ENCODE peak calls at places on chromosomes 12 and 14, in four cellular contexts. One of them, this sample, is unnamed.

GRCh38 chr12:77387214-77387613 is 321.8 kb upstream of the E2F7 start:
- DNase-seq in AG10803: no peak
- DNase-seq in GM23248: no peak
- DNase-seq in endothelial cell of umbilical vein: no peak
- DNase-seq in this sample: no peak

GRCh38 chr14:102058146-102058545 is 28.7 kb downstream of the HSP90AA1 start:
- DNase-seq in GM23248: no peak
- DNase-seq in AG10803: no peak
- DNase-seq in endothelial cell of umbilical vein: no peak
- DNase-seq in this sample: no peak

GRCh38 chr14:36797634-36798033 is 136.0 kb downstream of the PAX9 start:
- DNase-seq in GM23248: no peak
- DNase-seq in AG10803: no peak
- DNase-seq in endothelial cell of umbilical vein: no peak
- DNase-seq in this sample: no peak

GRCh38 chr12:73308747-73309146 is 1036.6 kb downstream of the TRHDE start:
- DNase-seq in AG10803: no peak
- DNase-seq in endothelial cell of umbilical vein: no peak
- DNase-seq in GM23248: no peak
- DNase-seq in this sample: peak

GRCh38 chr12:123905319-123905925 is 67.2 kb downstream of the CCDC92 start:
- DNase-seq in GM23248: peak
- DNase-seq in endothelial cell of umbilical vein: peak
- DNase-seq in AG10803: peak
- DNase-seq in this sample: peak

GRCh38 chr12:123085730-123086487 is 65.0 kb downstream of the PITPNM2 start:
- DNase-seq in endothelial cell of umbilical vein: peak
- DNase-seq in AG10803: peak
- DNase-seq in GM23248: peak
- DNase-seq in this sample: peak

GRCh38 chr12:69765515-69765914 is 26.9 kb downstream of the RAB3IP start:
- DNase-seq in GM23248: no peak
- DNase-seq in AG10803: no peak
- DNase-seq in endothelial cell of umbilical vein: no peak
- DNase-seq in this sample: peak

GRCh38 chr12:93572712-93573551 is 457 bp downstream of the SOCS2 start:
- DNase-seq in AG10803: peak
- DNase-seq in endothelial cell of umbilical vein: peak
- DNase-seq in GM23248: peak
- DNase-seq in this sample: no peak

GRCh38 chr14:71203306-71203705 is 296.0 kb downstream of the PCNX1 start:
- DNase-seq in GM23248: peak
- DNase-seq in endothelial cell of umbilical vein: no peak
- DNase-seq in AG10803: peak
- DNase-seq in this sample: no peak
- H3K4me3 ChIP-seq in GM23248: no peak
- H3K4me3 ChIP-seq in endothelial cell of umbilical vein: no peak
- H3K4me3 ChIP-seq in AG10803: no peak
- H3K4me3 ChIP-seq in this sample: no peak

GRCh38 chr12:113302925-113303640 is 31.8 kb downstream of the SLC8B1 start:
- DNase-seq in AG10803: no peak
- DNase-seq in endothelial cell of umbilical vein: no peak
- DNase-seq in GM23248: no peak
- DNase-seq in this sample: no peak

GRCh38 chr12:113302466-113302865 is 32.4 kb downstream of the SLC8B1 start:
- DNase-seq in endothelial cell of umbilical vein: no peak
- DNase-seq in GM23248: no peak
- DNase-seq in AG10803: no peak
- DNase-seq in this sample: no peak

GRCh38 chr12:113301811-113302210 is 33.1 kb downstream of the SLC8B1 start:
- DNase-seq in GM23248: no peak
- DNase-seq in endothelial cell of umbilical vein: no peak
- DNase-seq in AG10803: no peak
- DNase-seq in this sample: no peak

GRCh38 chr12:113306382-113306781 is 28.5 kb downstream of the SLC8B1 start:
- DNase-seq in GM23248: no peak
- DNase-seq in endothelial cell of umbilical vein: no peak
- DNase-seq in AG10803: no peak
- DNase-seq in this sample: no peak

GRCh38 chr12:113305281-113305856 is 29.5 kb downstream of the SLC8B1 start:
- DNase-seq in endothelial cell of umbilical vein: no peak
- DNase-seq in AG10803: no peak
- DNase-seq in GM23248: no peak
- DNase-seq in this sample: no peak
- H3K4me3 ChIP-seq in endothelial cell of umbilical vein: no peak
- H3K4me3 ChIP-seq in AG10803: no peak
- H3K4me3 ChIP-seq in GM23248: no peak
- H3K4me3 ChIP-seq in this sample: no peak

GRCh38 chr14:89371600-89371999 is 45.4 kb downstream of the FOXN3 start:
- DNase-seq in endothelial cell of umbilical vein: no peak
- DNase-seq in AG10803: no peak
- DNase-seq in GM23248: no peak
- DNase-seq in this sample: no peak

GRCh38 chr14:89368490-89369477 is 48.2 kb downstream of the FOXN3 start:
- DNase-seq in endothelial cell of umbilical vein: no peak
- DNase-seq in GM23248: peak
- DNase-seq in AG10803: no peak
- DNase-seq in this sample: no peak

GRCh38 chr14:89367449-89368120 is 49.4 kb downstream of the FOXN3 start:
- DNase-seq in AG10803: no peak
- DNase-seq in GM23248: no peak
- DNase-seq in endothelial cell of umbilical vein: no peak
- DNase-seq in this sample: no peak

GRCh38 chr14:89370781-89371180 is 46.3 kb downstream of the FOXN3 start:
- DNase-seq in AG10803: no peak
- DNase-seq in GM23248: peak
- DNase-seq in endothelial cell of umbilical vein: no peak
- DNase-seq in this sample: no peak

GRCh38 chr14:89369656-89370055 is 47.4 kb downstream of the FOXN3 start:
- DNase-seq in AG10803: no peak
- DNase-seq in endothelial cell of umbilical vein: no peak
- DNase-seq in GM23248: no peak
- DNase-seq in this sample: no peak
- H3K4me3 ChIP-seq in AG10803: no peak
- H3K4me3 ChIP-seq in endothelial cell of umbilical vein: no peak
- H3K4me3 ChIP-seq in GM23248: no peak
- H3K4me3 ChIP-seq in this sample: no peak

DNA sequence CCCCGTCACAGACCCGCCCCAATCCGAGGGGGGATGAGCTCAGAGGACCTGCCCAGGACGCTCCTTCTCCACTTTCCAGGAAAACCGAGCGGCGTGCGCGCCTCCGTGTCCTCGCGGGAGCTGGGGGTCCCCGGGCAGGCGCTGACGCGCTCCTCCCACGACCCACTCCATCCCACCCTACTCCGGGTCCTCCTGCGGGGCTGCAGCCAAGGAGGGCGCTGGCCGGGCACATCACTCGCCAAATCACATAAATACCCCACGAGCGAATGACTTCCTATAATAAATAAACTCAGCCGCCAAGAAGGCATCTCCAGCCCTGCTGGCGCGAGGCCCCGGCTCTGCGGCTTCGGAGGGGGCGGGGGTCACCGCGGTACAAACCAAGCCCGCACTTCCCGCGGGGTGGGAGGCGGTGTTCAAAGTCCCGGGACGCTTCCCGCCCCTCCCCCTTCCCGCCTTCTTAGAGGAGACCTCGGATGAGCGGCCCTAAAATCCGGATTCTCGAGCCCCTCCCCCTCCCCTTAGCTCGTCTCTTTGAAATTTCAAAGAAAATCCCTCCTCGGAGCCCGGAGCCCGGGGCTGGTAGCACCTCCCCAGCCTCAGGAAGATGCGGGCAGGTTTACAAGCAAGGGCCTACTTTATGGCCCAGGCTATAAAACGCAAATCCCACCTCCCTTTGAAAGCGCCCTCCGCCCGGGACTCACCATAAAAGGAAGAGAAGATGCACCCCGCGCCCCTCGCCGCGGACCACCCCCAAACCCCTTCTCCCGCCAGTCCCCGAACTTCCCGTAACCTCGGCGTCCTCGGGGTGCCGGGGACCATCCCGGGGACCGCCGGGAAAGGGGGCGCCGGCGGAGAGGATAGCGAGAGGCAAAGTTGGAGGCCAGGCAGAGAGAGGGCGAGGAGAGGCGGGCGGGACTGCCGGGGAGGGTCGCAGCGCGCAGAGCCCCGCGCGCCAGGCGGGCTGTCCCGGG is 718 bp upstream of the FZD10 start:
- DNase-seq in GM23248: peak
- DNase-seq in AG10803: no peak
- DNase-seq in endothelial cell of umbilical vein: no peak
- DNase-seq in this sample: no peak
- H3K4me3 ChIP-seq in GM23248: peak
- H3K4me3 ChIP-seq in AG10803: no peak
- H3K4me3 ChIP-seq in endothelial cell of umbilical vein: no peak
- H3K4me3 ChIP-seq in this sample: peak

DNA sequence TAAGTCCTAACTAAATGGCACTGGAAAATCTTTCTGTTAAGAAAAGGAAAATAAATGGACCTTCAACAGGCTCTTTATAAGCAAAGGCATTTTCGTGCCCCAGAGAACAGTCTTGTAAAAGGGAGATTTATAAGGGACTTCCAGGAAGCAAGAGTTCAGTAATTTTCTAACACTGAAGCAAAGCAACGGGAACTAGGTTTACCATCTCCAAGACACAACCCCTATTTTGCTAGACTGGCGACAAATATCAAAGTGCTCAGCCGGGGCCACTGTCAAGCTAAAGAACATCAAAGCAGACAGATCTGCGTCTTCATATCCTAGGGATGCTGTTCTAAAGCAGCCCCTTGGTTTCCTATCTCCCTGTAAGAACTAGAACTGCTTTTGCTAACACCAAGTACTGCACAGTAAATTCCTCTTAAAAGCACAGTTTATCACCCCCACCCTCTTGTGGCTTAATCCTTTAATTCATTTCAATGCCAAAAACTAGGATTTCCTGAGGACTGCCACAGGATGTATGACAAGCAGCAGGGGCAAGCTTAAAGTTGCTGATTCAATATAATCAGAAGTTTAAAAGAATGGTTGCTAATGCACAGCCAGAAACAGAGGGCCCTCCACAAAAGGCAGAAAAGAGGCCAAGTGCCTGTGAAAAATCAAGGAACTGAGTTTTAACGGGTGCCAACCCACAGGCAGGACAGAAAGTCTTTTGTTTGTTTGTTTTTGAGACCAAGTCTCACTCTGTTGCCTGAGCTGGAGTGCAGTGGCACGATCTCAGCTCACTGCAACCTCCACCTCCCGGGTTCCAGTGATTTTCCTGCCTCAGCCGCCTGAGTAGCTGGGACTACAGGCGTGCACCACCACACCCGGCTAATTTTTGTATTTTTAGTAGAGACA is 44.0 kb upstream of the ISM2 start:
- DNase-seq in GM23248: no peak
- DNase-seq in endothelial cell of umbilical vein: peak
- DNase-seq in AG10803: no peak
- DNase-seq in this sample: no peak
- H3K4me3 ChIP-seq in GM23248: no peak
- H3K4me3 ChIP-seq in endothelial cell of umbilical vein: no peak
- H3K4me3 ChIP-seq in AG10803: no peak
- H3K4me3 ChIP-seq in this sample: no peak

DNA sequence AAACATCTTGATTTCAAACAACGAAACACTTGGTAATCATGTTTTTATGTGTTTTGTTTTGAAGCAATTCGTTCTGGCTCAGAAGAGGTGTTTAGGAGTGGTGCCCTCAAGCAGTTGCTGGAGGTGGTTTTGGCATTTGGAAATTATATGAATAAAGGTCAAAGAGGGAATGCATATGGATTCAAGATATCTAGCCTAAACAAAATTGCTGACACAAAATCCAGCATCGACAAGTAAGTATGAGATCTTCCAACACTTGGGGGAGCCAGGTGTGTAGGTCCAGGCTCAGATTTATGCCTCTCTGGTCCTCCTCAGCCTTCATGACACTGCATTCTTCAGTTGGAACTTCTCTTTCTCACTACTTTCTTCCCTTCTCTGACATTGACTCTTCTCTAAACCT is 110.1 kb downstream of the GPR135 start:
- DNase-seq in GM23248: no peak
- DNase-seq in endothelial cell of umbilical vein: no peak
- DNase-seq in AG10803: no peak
- DNase-seq in this sample: no peak
- H3K4me3 ChIP-seq in GM23248: no peak
- H3K4me3 ChIP-seq in endothelial cell of umbilical vein: no peak
- H3K4me3 ChIP-seq in AG10803: no peak
- H3K4me3 ChIP-seq in this sample: no peak

DNA sequence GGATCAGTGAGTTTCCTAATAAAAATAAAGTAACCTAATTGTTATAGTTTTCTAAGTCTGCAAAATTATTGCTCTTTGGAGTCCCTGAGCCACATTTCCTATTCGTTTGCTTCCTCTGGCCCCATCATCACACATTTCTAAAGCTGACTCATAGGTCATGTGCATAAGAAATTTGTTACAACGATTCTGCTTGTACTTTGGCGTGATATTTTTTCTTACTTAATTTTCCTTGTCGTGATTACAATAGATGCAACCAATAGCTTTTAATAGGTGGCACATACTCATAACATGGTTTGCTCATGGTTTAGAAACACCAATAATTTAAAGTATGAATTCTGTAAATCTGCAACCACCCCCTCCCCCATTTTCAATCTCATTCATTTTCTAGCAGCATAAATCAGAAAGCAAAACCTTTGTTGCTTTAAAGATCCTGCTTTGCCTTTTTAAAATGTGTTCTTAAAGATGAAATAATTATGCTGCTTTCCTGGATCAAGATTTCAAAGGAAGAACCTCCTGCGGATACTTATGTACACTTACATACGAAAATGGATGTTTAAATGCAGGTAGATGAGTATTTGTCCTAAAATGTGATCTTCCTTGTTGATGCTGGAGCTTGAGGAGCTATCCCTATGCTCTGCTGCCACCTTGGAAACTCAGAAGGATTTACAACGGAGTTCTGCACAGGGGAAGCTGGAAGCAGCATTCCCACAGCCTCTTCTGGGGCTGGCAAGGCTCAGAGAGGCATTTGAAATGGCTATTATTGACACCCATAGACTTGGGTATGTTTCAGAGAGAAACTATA is 1.7 kb upstream of the FLRT2 start:
- DNase-seq in GM23248: peak
- DNase-seq in AG10803: peak
- DNase-seq in endothelial cell of umbilical vein: peak
- DNase-seq in this sample: peak
- H3K4me3 ChIP-seq in GM23248: peak
- H3K4me3 ChIP-seq in AG10803: peak
- H3K4me3 ChIP-seq in endothelial cell of umbilical vein: peak
- H3K4me3 ChIP-seq in this sample: peak

This sample was measured in bronchial epithelial cell.